ENCODE peak calls at places on chromosomes 16 and 17, in six cellular contexts. One of them, this sample, is unnamed.

GRCh38 chr17:34081269-34081668 is 173.8 kb upstream of the CCL2 start:
- DNase-seq in T-helper 17 cell: no peak
- DNase-seq in GM12865: peak
- DNase-seq in Peyer's patch: no peak
- DNase-seq in neuronal stem cell: no peak
- DNase-seq in left lung: no peak
- DNase-seq in this sample: no peak

GRCh38 chr17:48555616-48556533 is 11.0 kb upstream of the HOXB2 start:
- DNase-seq in T-helper 17 cell: no peak
- DNase-seq in neuronal stem cell: no peak
- DNase-seq in left lung: no peak
- DNase-seq in Peyer's patch: no peak
- DNase-seq in GM12865: peak
- DNase-seq in this sample: no peak

GRCh38 chr16:53071748-53072301 is 17.0 kb downstream of the CHD9 start:
- DNase-seq in GM12865: peak
- DNase-seq in left lung: no peak
- DNase-seq in T-helper 17 cell: no peak
- DNase-seq in neuronal stem cell: no peak
- DNase-seq in Peyer's patch: no peak
- DNase-seq in this sample: no peak

GRCh38 chr16:4052801-4053662 is 63.2 kb downstream of the ADCY9 start:
- DNase-seq in Peyer's patch: peak
- DNase-seq in left lung: no peak
- DNase-seq in GM12865: no peak
- DNase-seq in neuronal stem cell: no peak
- DNase-seq in T-helper 17 cell: no peak
- DNase-seq in this sample: no peak

GRCh38 chr17:65254166-65254565 is 117.0 kb downstream of the RGS9 start:
- DNase-seq in left lung: no peak
- DNase-seq in Peyer's patch: no peak
- DNase-seq in neuronal stem cell: no peak
- DNase-seq in T-helper 17 cell: no peak
- DNase-seq in GM12865: no peak
- DNase-seq in this sample: no peak

GRCh38 chr16:47644661-47645060 is 183.5 kb downstream of the PHKB start:
- DNase-seq in left lung: no peak
- DNase-seq in T-helper 17 cell: no peak
- DNase-seq in neuronal stem cell: no peak
- DNase-seq in GM12865: no peak
- DNase-seq in Peyer's patch: no peak
- DNase-seq in this sample: no peak

GRCh38 chr16:12079411-12079965 is 103.0 kb downstream of the SNX29 start:
- DNase-seq in left lung: no peak
- DNase-seq in T-helper 17 cell: no peak
- DNase-seq in GM12865: no peak
- DNase-seq in Peyer's patch: peak
- DNase-seq in neuronal stem cell: no peak
- DNase-seq in this sample: no peak

GRCh38 chr16:24700549-24701392 is 28.7 kb upstream of the TNRC6A start:
- DNase-seq in left lung: no peak
- DNase-seq in Peyer's patch: peak
- DNase-seq in T-helper 17 cell: no peak
- DNase-seq in GM12865: peak
- DNase-seq in neuronal stem cell: no peak
- DNase-seq in this sample: no peak

GRCh38 chr16:68064791-68065365 is 20.3 kb upstream of the NFATC3 start:
- DNase-seq in neuronal stem cell: no peak
- DNase-seq in Peyer's patch: peak
- DNase-seq in T-helper 17 cell: peak
- DNase-seq in GM12865: peak
- DNase-seq in left lung: peak
- DNase-seq in this sample: no peak

This sample was measured in GM12878.